ENCODE peak calls at places on chromosomes 5 and 9, in ten cellular contexts. X is progenitor cell of endocrine pancreas; A is NCI-H1105 treated with DMSO at 0.1 percent for 48 hours; V is COR-L47; K is mucosa of gallbladder; Y is occipital lobe; S is astrocyte; B is HEK293T; E is activated effector memory CD4-positive, alpha-beta T cell treated with anti-CD3 and anti-CD28 coated beads, Interleukin-2, amount 50 U/mL, for 16 hours; Q is retinal pigment epithelial cell. D is an unnamed sample.

GRCh38 chr5:35202319-35203111 is 27.8 kb downstream of the PRLR start:
- DNase-seq in X (peak; percentile 13), A (no peak), V (no peak), K (peak; percentile 43), Y (no peak), S (peak; percentile 20), B (peak; percentile 46), E (peak; percentile 69), Q (no peak), D (peak; percentile 83)

GRCh38 chr9:128838338-128838737 is 8.7 kb upstream of the SPOUT1 start:
- DNase-seq in X (no peak), A (no peak), V (no peak), K (no peak), Y (no peak), S (no peak), B (no peak), E (no peak), Q (no peak), D (no peak)

GRCh38 chr5:127040779-127041520 is 10.6 kb upstream of the MARCHF3 start:
- DNase-seq in X (no peak), A (peak; percentile 76), V (no peak), K (no peak), Y (no peak), S (peak; percentile 75), B (no peak), E (no peak), Q (no peak), D (no peak)

GRCh38 chr5:129246088-129246487 is 151.5 kb downstream of the ISOC1 start:
- DNase-seq in X (no peak), A (no peak), V (no peak), K (no peak), Y (no peak), S (no peak), B (no peak), E (no peak), Q (no peak), D (no peak)

GRCh38 chr9:105444130-105444529 is 3.7 kb upstream of the FSD1L start:
- DNase-seq in X (no peak), A (no peak), V (no peak), K (no peak), Y (no peak), S (peak; percentile 65), B (no peak), E (no peak), Q (peak; percentile 96), D (no peak)

GRCh38 chr5:96626956-96627355 is 35.2 kb upstream of the CAST start:
- DNase-seq in X (no peak), A (no peak), V (no peak), K (no peak), Y (no peak), S (peak; percentile 99), B (no peak), E (no peak), Q (no peak), D (no peak)

GRCh38 chr5:58043607-58043945 is 416.3 kb downstream of the PLK2 start:
- DNase-seq in X (no peak), A (no peak), V (no peak), K (no peak), Y (no peak), S (no peak), B (no peak), E (no peak), Q (no peak), D (no peak)

GRCh38 chr9:27791311-27791710 is 218.0 kb upstream of the C9orf72 start:
- DNase-seq in X (no peak), A (no peak), V (no peak), K (no peak), Y (no peak), S (no peak), B (no peak), E (no peak), Q (peak; percentile 56), D (no peak)

GRCh38 chr5:118963169-118963568 is 25.2 kb downstream of the DTWD2 start:
- DNase-seq in X (no peak), A (no peak), V (no peak), K (no peak), Y (no peak), S (no peak), B (no peak), E (no peak), Q (no peak), D (no peak)

GRCh38 chr9:6216951-6217350 is 1.3 kb downstream of the IL33 start:
- DNase-seq in X (no peak), A (no peak), V (no peak), K (no peak), Y (no peak), S (no peak), B (no peak), E (no peak), Q (no peak), D (no peak)

GRCh38 chr9:81375461-81376100 is 313.8 kb downstream of the TLE1 start:
- DNase-seq in X (no peak), A (no peak), V (no peak), K (no peak), Y (no peak), S (no peak), B (no peak), E (no peak), Q (no peak), D (no peak)

GRCh38 chr5:40776658-40776977 is 20.9 kb upstream of the TTC33 start:
- DNase-seq in X (no peak), A (no peak), V (no peak), K (no peak), Y (no peak), S (no peak), B (no peak), E (no peak), Q (no peak), D (no peak)

GRCh38 chr5:109826426-109826825 is 136.7 kb downstream of the MAN2A1 start:
- DNase-seq in X (no peak), A (no peak), V (no peak), K (no peak), Y (no peak), S (peak; percentile 88), B (no peak), E (no peak), Q (no peak), D (no peak)

GRCh38 chr9:4663956-4664355 is 1.9 kb downstream of the PLPP6 start:
- DNase-seq in X (no peak), A (no peak), V (no peak), K (no peak), Y (no peak), S (no peak), B (no peak), E (no peak), Q (no peak), D (no peak)

GRCh38 chr5:2876183-2876582 is 124.7 kb upstream of the IRX2 start:
- DNase-seq in X (no peak), A (no peak), V (no peak), K (no peak), Y (no peak), S (no peak), B (no peak), E (no peak), Q (no peak), D (no peak)

GRCh38 chr5:139147743-139148079 is 50.5 kb downstream of the SIL1 start:
- DNase-seq in X (no peak), A (no peak), V (peak; percentile 44), K (peak; percentile 54), Y (peak; percentile 28), S (peak; percentile 58), B (no peak), E (no peak), Q (no peak), D (peak; percentile 96)

GRCh38 chr9:107239474-107239873 is 43.6 kb upstream of the RAD23B start:
- DNase-seq in X (no peak), A (peak; percentile 23), V (peak; percentile 18), K (no peak), Y (no peak), S (no peak), B (no peak), E (no peak), Q (no peak), D (peak; percentile 72)

GRCh38 chr5:135133698-135134515 is 99.9 kb upstream of the PITX1 start:
- DNase-seq in X (no peak), A (no peak), V (no peak), K (peak; percentile 90), Y (no peak), S (no peak), B (no peak), E (no peak), Q (no peak), D (no peak)

GRCh38 chr9:686381-686813 is 155.1 kb upstream of the DMRT1 start:
- DNase-seq in X (no peak), A (no peak), V (no peak), K (no peak), Y (no peak), S (peak; percentile 67), B (no peak), E (no peak), Q (no peak), D (no peak)

GRCh38 chr9:20319641-20320337 is 302.5 kb downstream of the MLLT3 start:
- DNase-seq in X (no peak), A (peak; percentile 38), V (no peak), K (no peak), Y (no peak), S (peak; percentile 94), B (peak; percentile 45), E (no peak), Q (peak; percentile 23), D (peak; percentile 65)

GRCh38 chr5:172458956-172459355 is 4.6 kb upstream of the SH3PXD2B start:
- DNase-seq in X (no peak), A (no peak), V (no peak), K (no peak), Y (no peak), S (no peak), B (no peak), E (no peak), Q (no peak), D (no peak)

GRCh38 chr5:158165647-158166046 is 306.7 kb upstream of the CLINT1 start:
- DNase-seq in X (no peak), A (no peak), V (no peak), K (no peak), Y (no peak), S (no peak), B (no peak), E (no peak), Q (no peak), D (no peak)

GRCh38 chr5:154107729-154108128 is 69.0 kb downstream of the MFAP3 start:
- DNase-seq in X (no peak), A (no peak), V (no peak), K (no peak), Y (no peak), S (no peak), B (no peak), E (no peak), Q (no peak), D (no peak)

GRCh38 chr9:33210006-33210715 is 29.8 kb upstream of the SPINK4 start:
- DNase-seq in X (no peak), A (no peak), V (no peak), K (no peak), Y (no peak), S (no peak), B (no peak), E (no peak), Q (no peak), D (no peak)

GRCh38 chr5:93299596-93300308 is 281.3 kb downstream of the NR2F1-AS1 start:
- DNase-seq in X (no peak), A (peak; percentile 38), V (peak; percentile 70), K (no peak), Y (no peak), S (peak; percentile 64), B (peak; percentile 16), E (no peak), Q (peak; percentile 78), D (no peak)

GRCh38 chr9:64773491-64773931 is 511.5 kb downstream of the FOXD4L5 start:
- DNase-seq in X (peak; percentile 7), A (no peak), V (no peak), K (no peak), Y (no peak), S (no peak), B (no peak), E (peak; percentile 64), Q (no peak), D (no peak)

GRCh38 chr9:130442746-130443455 is 1.9 kb upstream of the ASS1 start:
- DNase-seq in X (no peak), A (no peak), V (no peak), K (no peak), Y (no peak), S (no peak), B (no peak), E (no peak), Q (no peak), D (no peak)

GRCh38 chr9:116501871-116502270 is 185.2 kb upstream of the TRIM32 start:
- DNase-seq in X (no peak), A (no peak), V (no peak), K (no peak), Y (no peak), S (peak; percentile 49), B (no peak), E (no peak), Q (no peak), D (no peak)

D was measured in T47D.